ENCODE peak calls at places on chromosome 15, in eight cellular contexts. Q, G, C, Y, T, P, I and A are unnamed samples.

GRCh38 chr15:65954289-65954741 is 85.0 kb downstream of the RAB11A start:
- DNase-seq in Q (no peak), G (no peak), C (no peak), Y (no peak), T (peak), P (peak), I (no peak), A (no peak)

GRCh38 chr15:60614862-60615771 is 136.2 kb upstream of the ICE2 start:
- DNase-seq in Q (no peak), G (no peak), C (no peak), Y (no peak), T (peak), P (no peak), I (no peak), A (peak)

GRCh38 chr15:29322407-29322806 is 52.8 kb upstream of the NSMCE3 start:
- DNase-seq in Q (no peak), G (no peak), C (peak), Y (no peak), T (no peak), P (peak), I (no peak), A (no peak)

GRCh38 chr15:93035953-93036810 is 52.8 kb downstream of the RGMA start:
- DNase-seq in Q (peak), G (peak), C (peak), Y (no peak), T (peak), P (peak), I (no peak), A (peak)

GRCh38 chr15:52288051-52288942 is 7.3 kb downstream of the MYO5C start:
- DNase-seq in Q (no peak), G (peak), C (peak), Y (peak), T (peak), P (peak), I (peak), A (no peak)

GRCh38 chr15:57444877-57445513 is 68.7 kb downstream of the CGNL1 start:
- DNase-seq in Q (no peak), G (no peak), C (peak), Y (no peak), T (peak), P (peak), I (no peak), A (no peak)

GRCh38 chr15:74259324-74259712 is 23.2 kb downstream of the CCDC33 start:
- DNase-seq in Q (no peak), G (no peak), C (no peak), Y (no peak), T (no peak), P (no peak), I (no peak), A (no peak)

GRCh38 chr15:98958918-98959639 is 48.5 kb downstream of the PGPEP1L start:
- DNase-seq in Q (no peak), G (no peak), C (no peak), Y (no peak), T (no peak), P (no peak), I (no peak), A (no peak)

GRCh38 chr15:68347392-68347791 is 69.8 kb downstream of the FEM1B start:
- DNase-seq in Q (no peak), G (no peak), C (peak), Y (no peak), T (no peak), P (peak), I (no peak), A (no peak)

GRCh38 chr15:77709135-77709886 is 76.6 kb upstream of the LINGO1 start:
- DNase-seq in Q (no peak), G (no peak), C (no peak), Y (no peak), T (peak), P (no peak), I (no peak), A (no peak)

GRCh38 chr15:68704496-68705021 is 116.1 kb downstream of the ANP32A start:
- DNase-seq in Q (no peak), G (no peak), C (no peak), Y (no peak), T (peak), P (peak), I (no peak), A (no peak)

GRCh38 chr15:69096197-69096596 is 64.2 kb upstream of the GLCE start:
- DNase-seq in Q (no peak), G (no peak), C (peak), Y (no peak), T (no peak), P (no peak), I (no peak), A (no peak)

GRCh38 chr15:78388865-78389264 is 48.7 kb downstream of the CRABP1 start:
- DNase-seq in Q (no peak), G (no peak), C (no peak), Y (no peak), T (no peak), P (no peak), I (no peak), A (no peak)

GRCh38 chr15:52139599-52140462 is 27.3 kb upstream of the BCL2L10 start:
- DNase-seq in Q (peak), G (peak), C (peak), Y (peak), T (peak), P (peak), I (peak), A (peak)

GRCh38 chr15:84749111-84749991 is 959 bp downstream of the ZNF592 start:
- DNase-seq in Q (peak), G (peak), C (peak), Y (no peak), T (no peak), P (peak), I (no peak), A (peak)

GRCh38 chr15:55518641-55519040 is 10.6 kb upstream of the DNAAF4 start:
- DNase-seq in Q (no peak), G (no peak), C (peak), Y (no peak), T (no peak), P (no peak), I (no peak), A (no peak)

GRCh38 chr15:59953392-59953883 is 50.7 kb upstream of the FOXB1 start:
- DNase-seq in Q (peak), G (no peak), C (no peak), Y (no peak), T (no peak), P (no peak), I (peak), A (no peak)

DNA sequence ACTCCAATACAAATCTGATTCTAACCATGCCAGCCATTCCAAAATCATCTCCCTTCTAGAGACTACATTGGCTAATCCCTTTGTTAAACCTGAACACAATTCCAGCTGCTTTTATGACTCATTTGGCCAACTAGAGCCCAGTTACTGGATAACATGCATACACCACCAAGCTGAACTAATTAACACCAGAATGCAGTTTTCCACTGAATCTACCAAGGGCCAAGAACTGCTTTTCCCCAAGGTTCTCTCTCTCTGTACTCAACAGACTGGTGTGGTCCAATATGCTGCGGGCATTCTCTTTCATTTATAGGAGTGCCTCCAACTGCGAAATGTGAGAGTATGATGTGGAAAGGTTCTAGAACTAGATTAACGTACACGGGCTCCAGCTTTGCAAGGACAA is 1.5 kb downstream of the CHSY1 start:
- DNase-seq in Q (no peak), G (no peak), C (peak), Y (no peak), T (peak), P (peak), I (no peak), A (no peak)
- TF ChIP-seq CTCF in Q (no peak), G (no peak), C (peak), Y (no peak), T (no peak), P (no peak), I (no peak), A (no peak)

GRCh38 chr15:90934949-90935751 is at the start of gene UNC45A:
- DNase-seq in Q (peak), G (peak), C (peak), Y (no peak), T (peak), P (peak), I (peak), A (peak)
- TF ChIP-seq CTCF in Q (no peak), G (no peak), C (no peak), Y (no peak), T (no peak), P (peak), I (no peak), A (no peak)

GRCh38 chr15:45606413-45606812 is 19.2 kb downstream of the BLOC1S6 start:
- DNase-seq in Q (no peak), G (no peak), C (no peak), Y (no peak), T (no peak), P (no peak), I (no peak), A (no peak)

GRCh38 chr15:45612790-45613415 is 21.9 kb upstream of the SQOR start:
- DNase-seq in Q (no peak), G (no peak), C (peak), Y (no peak), T (peak), P (peak), I (no peak), A (no peak)

GRCh38 chr15:45606841-45607240 is 19.7 kb downstream of the BLOC1S6 start:
- DNase-seq in Q (no peak), G (no peak), C (no peak), Y (no peak), T (no peak), P (no peak), I (no peak), A (no peak)

GRCh38 chr15:45616901-45617323 is 17.9 kb upstream of the SQOR start:
- DNase-seq in Q (no peak), G (no peak), C (no peak), Y (no peak), T (peak), P (no peak), I (no peak), A (no peak)

GRCh38 chr15:45611305-45611704 is 23.5 kb upstream of the SQOR start:
- DNase-seq in Q (no peak), G (no peak), C (peak), Y (no peak), T (no peak), P (no peak), I (no peak), A (no peak)
- TF ChIP-seq CTCF in Q (peak), G (peak), C (peak), Y (peak), T (peak), P (peak), I (peak), A (peak)

GRCh38 chr15:86690566-86690965 is 610.9 kb downstream of the AGBL1 start:
- DNase-seq in Q (no peak), G (no peak), C (peak), Y (no peak), T (peak), P (peak), I (no peak), A (no peak)

GRCh38 chr15:86691091-86691490 is 611.4 kb downstream of the AGBL1 start:
- DNase-seq in Q (no peak), G (no peak), C (peak), Y (no peak), T (no peak), P (peak), I (no peak), A (no peak)

DNA sequence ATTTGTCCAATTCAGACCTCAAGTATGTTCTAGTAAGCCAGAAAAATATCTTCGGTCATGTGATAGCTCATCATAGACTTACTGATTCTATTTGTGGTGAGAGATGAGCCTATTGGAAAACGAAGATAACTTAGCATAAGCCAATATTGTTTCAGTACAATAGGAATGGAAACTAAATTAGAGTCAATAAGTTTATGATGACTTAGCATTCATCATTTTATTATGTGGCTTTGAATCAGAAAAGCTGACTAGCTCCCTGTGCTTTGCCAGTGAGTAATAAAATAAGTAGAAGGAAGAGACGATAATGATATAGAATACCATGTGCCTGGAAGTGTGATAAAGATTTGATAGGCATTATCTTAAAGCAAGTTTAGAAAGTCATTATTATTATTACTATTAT is 605.6 kb downstream of the AGBL1 start:
- DNase-seq in Q (no peak), G (no peak), C (no peak), Y (no peak), T (no peak), P (no peak), I (no peak), A (no peak)
- TF ChIP-seq CTCF in Q (no peak), G (no peak), C (no peak), Y (no peak), T (no peak), P (no peak), I (no peak), A (no peak)

GRCh38 chr15:35362195-35362829 is 183.7 kb downstream of the DPH6 start:
- DNase-seq in Q (no peak), G (no peak), C (peak), Y (no peak), T (no peak), P (peak), I (no peak), A (no peak)
- TF ChIP-seq CTCF in Q (no peak), G (no peak), C (no peak), Y (no peak), T (no peak), P (no peak), I (no peak), A (no peak)

GRCh38 chr15:71800835-71801745 is 9.3 kb upstream of the NR2E3 start:
- DNase-seq in Q (peak), G (no peak), C (peak), Y (peak), T (peak), P (peak), I (peak), A (peak)

GRCh38 chr15:71801935-71802655 is 8.3 kb upstream of the NR2E3 start:
- DNase-seq in Q (no peak), G (peak), C (no peak), Y (no peak), T (no peak), P (no peak), I (no peak), A (no peak)

GRCh38 chr15:71804226-71804625 is 6.1 kb upstream of the NR2E3 start:
- DNase-seq in Q (no peak), G (no peak), C (no peak), Y (no peak), T (no peak), P (no peak), I (no peak), A (no peak)

GRCh38 chr15:71804695-71805470 is 5.5 kb upstream of the NR2E3 start:
- DNase-seq in Q (no peak), G (no peak), C (peak), Y (no peak), T (no peak), P (no peak), I (no peak), A (no peak)

GRCh38 chr15:71802770-71803169 is 7.6 kb upstream of the NR2E3 start:
- DNase-seq in Q (no peak), G (no peak), C (no peak), Y (no peak), T (no peak), P (no peak), I (no peak), A (peak)
- TF ChIP-seq CTCF in Q (peak), G (no peak), C (peak), Y (no peak), T (peak), P (peak), I (peak), A (peak)

GRCh38 chr15:64460737-64461576 is 579 bp downstream of the ZNF609 start:
- DNase-seq in Q (no peak), G (no peak), C (peak), Y (peak), T (peak), P (peak), I (peak), A (peak)

GRCh38 chr15:64462492-64462891 is 2.1 kb downstream of the ZNF609 start:
- DNase-seq in Q (no peak), G (no peak), C (no peak), Y (no peak), T (no peak), P (no peak), I (no peak), A (no peak)

GRCh38 chr15:64461577-64462162 is 1.3 kb downstream of the ZNF609 start:
- DNase-seq in Q (peak), G (no peak), C (peak), Y (no peak), T (peak), P (peak), I (no peak), A (peak)

GRCh38 chr15:64459382-64459781 is 996 bp upstream of the ZNF609 start:
- DNase-seq in Q (no peak), G (no peak), C (no peak), Y (no peak), T (no peak), P (no peak), I (no peak), A (no peak)

GRCh38 chr15:64460206-64460736 is at the start of gene ZNF609:
- DNase-seq in Q (peak), G (peak), C (peak), Y (peak), T (peak), P (peak), I (peak), A (peak)
- TF ChIP-seq CTCF in Q (no peak), G (no peak), C (no peak), Y (no peak), T (no peak), P (no peak), I (no peak), A (no peak)